ENCODE peak calls at places on chromosome 20, in ten cellular contexts. Z is transverse colon, X is K562, L is stomach, M is H1, O is HepG2, P is tibial nerve, G is ovary, K is GM12878, J is upper lobe of left lung. V is an unnamed sample. For H3K27me3, the result is how much of the 10 kb centered on the place peaks cover.

GRCh38 chr20:25197173-25197869 is 1.8 kb downstream of the ENTPD6 start:
- DNase-seq in Z (peak), X (no peak), L (no peak), M (no peak), O (no peak), P (no peak), G (no peak), K (no peak), J (no peak), V (no peak)

GRCh38 chr20:34946661-34947060 is 8.9 kb downstream of the GSS start:
- DNase-seq in Z (no peak), X (no peak), L (no peak), M (no peak), O (peak), P (no peak), G (no peak), K (no peak), J (no peak), V (no peak)

GRCh38 chr20:5557123-5557522 is 193.1 kb upstream of the SHLD1 start:
- DNase-seq in Z (peak), X (peak), L (peak), M (peak), O (peak), P (peak), G (no peak), K (peak), J (no peak), V (no peak)

GRCh38 chr20:25695532-25696383 is 895 bp downstream of the ZNF337 start:
- DNase-seq in Z (peak), X (no peak), L (no peak), M (no peak), O (no peak), P (no peak), G (no peak), K (no peak), J (no peak), V (no peak)

GRCh38 chr20:4936851-4937412 is 64.4 kb downstream of the SLC23A2 start:
- DNase-seq in Z (no peak), X (no peak), L (no peak), M (no peak), O (peak), P (no peak), G (no peak), K (no peak), J (no peak), V (no peak)

GRCh38 chr20:24697411-24697810 is 228.0 kb downstream of the SYNDIG1 start:
- DNase-seq in Z (no peak), X (no peak), L (no peak), M (no peak), O (no peak), P (no peak), G (no peak), K (no peak), J (no peak), V (peak)

GRCh38 chr20:46767127-46767761 is 57.8 kb downstream of the SLC2A10 start:
- DNase-seq in Z (peak), X (peak), L (peak), M (no peak), O (peak), P (no peak), G (no peak), K (no peak), J (no peak), V (no peak)

GRCh38 chr20:34571753-34572152 is 13.2 kb downstream of the MAP1LC3A start:
- DNase-seq in Z (no peak), X (no peak), L (no peak), M (no peak), O (no peak), P (no peak), G (no peak), K (no peak), J (no peak), V (no peak)

GRCh38 chr20:58012731-58013510 is 215.5 kb downstream of the ANKRD60 start:
- DNase-seq in Z (no peak), X (no peak), L (no peak), M (no peak), O (no peak), P (no peak), G (no peak), K (no peak), J (no peak), V (no peak)

GRCh38 chr20:15164726-15165125 is 827.3 kb upstream of the FLRT3 start:
- DNase-seq in Z (no peak), X (no peak), L (no peak), M (no peak), O (no peak), P (no peak), G (no peak), K (no peak), J (no peak), V (no peak)

GRCh38 chr20:40488401-40488800 is 200.6 kb downstream of the MAFB start:
- DNase-seq in Z (no peak), X (no peak), L (no peak), M (no peak), O (no peak), P (no peak), G (no peak), K (no peak), J (no peak), V (no peak)

GRCh38 chr20:50450961-50451752 is 59.0 kb upstream of the PTPN1 start:
- DNase-seq in Z (peak), X (no peak), L (peak), M (no peak), O (peak), P (no peak), G (peak), K (peak), J (no peak), V (peak)

GRCh38 chr20:42027746-42028268 is 409.6 kb upstream of the CHD6 start:
- DNase-seq in Z (no peak), X (no peak), L (no peak), M (no peak), O (no peak), P (no peak), G (no peak), K (no peak), J (no peak), V (no peak)

GRCh38 chr20:4170621-4171537 is 155.5 kb upstream of the RNF24 start:
- DNase-seq in Z (no peak), X (no peak), L (peak), M (no peak), O (no peak), P (no peak), G (peak), K (no peak), J (no peak), V (no peak)

GRCh38 chr20:43584448-43585138 is 6.1 kb upstream of the IFT52 start:
- DNase-seq in Z (no peak), X (no peak), L (no peak), M (no peak), O (peak), P (no peak), G (no peak), K (no peak), J (no peak), V (no peak)

GRCh38 chr20:19602660-19603389 is 155.2 kb upstream of the RIN2 start:
- DNase-seq in Z (no peak), X (no peak), L (no peak), M (no peak), O (no peak), P (no peak), G (no peak), K (no peak), J (no peak), V (no peak)

GRCh38 chr20:14711681-14712080 is 374.3 kb upstream of the FLRT3 start:
- DNase-seq in Z (no peak), X (no peak), L (no peak), M (no peak), O (no peak), P (no peak), G (no peak), K (no peak), J (no peak), V (no peak)

GRCh38 chr20:61589055-61589385 is 337.0 kb downstream of the CDH4 start:
- DNase-seq in Z (no peak), X (no peak), L (no peak), M (no peak), O (no peak), P (no peak), G (no peak), K (no peak), J (no peak), V (no peak)

GRCh38 chr20:38698541-38698940 is 25.7 kb upstream of the SLC32A1 start:
- DNase-seq in Z (no peak), X (no peak), L (no peak), M (no peak), O (no peak), P (no peak), G (no peak), K (no peak), J (no peak), V (no peak)

GRCh38 chr20:11544029-11544678 is 373.5 kb upstream of the BTBD3 start:
- DNase-seq in Z (peak), X (no peak), L (no peak), M (no peak), O (peak), P (no peak), G (no peak), K (peak), J (no peak), V (no peak)

GRCh38 chr20:13037727-13038126 is 29.0 kb downstream of the SPTLC3 start:
- DNase-seq in Z (no peak), X (no peak), L (no peak), M (no peak), O (no peak), P (no peak), G (no peak), K (no peak), J (no peak), V (no peak)

GRCh38 chr20:46330831-46331371 is 22.6 kb upstream of the CDH22 start:
- DNase-seq in Z (no peak), X (no peak), L (no peak), M (no peak), O (no peak), P (no peak), G (no peak), K (no peak), J (no peak), V (no peak)

GRCh38 chr20:4038047-4038459 is 22.7 kb upstream of the RNF24 start:
- DNase-seq in Z (peak), X (peak), L (peak), M (no peak), O (no peak), P (peak), G (no peak), K (peak), J (peak), V (peak)

GRCh38 chr20:50191065-50191565 is 485 bp downstream of the CEBPB start:
- DNase-seq in Z (peak), X (peak), L (peak), M (no peak), O (no peak), P (peak), G (no peak), K (no peak), J (peak), V (no peak)

GRCh38 chr20:43915209-43916072 is 789 bp downstream of the TOX2 start:
- DNase-seq in Z (peak), X (no peak), L (no peak), M (no peak), O (no peak), P (no peak), G (no peak), K (no peak), J (peak), V (no peak)

GRCh38 chr20:19784511-19785172 is 26.6 kb downstream of the RIN2 start:
- DNase-seq in Z (peak), X (peak), L (peak), M (no peak), O (peak), P (no peak), G (peak), K (peak), J (peak), V (peak)

GRCh38 chr20:33104336-33104735 is 24.9 kb downstream of the BPIFB4 start:
- DNase-seq in Z (no peak), X (no peak), L (no peak), M (no peak), O (no peak), P (no peak), G (no peak), K (no peak), J (no peak), V (no peak)

GRCh38 chr20:34834459-34834893 is 9.0 kb upstream of the NCOA6 start:
- DNase-seq in Z (no peak), X (peak), L (no peak), M (no peak), O (peak), P (no peak), G (no peak), K (no peak), J (no peak), V (no peak)

GRCh38 chr20:25042531-25043498 is 15.1 kb downstream of the ACSS1 start:
- DNase-seq in Z (peak), X (no peak), L (peak), M (no peak), O (no peak), P (no peak), G (no peak), K (peak), J (no peak), V (peak)

GRCh38 chr20:13226367-13226766 is 5.3 kb downstream of the ISM1 start:
- DNase-seq in Z (no peak), X (no peak), L (no peak), M (no peak), O (no peak), P (no peak), G (no peak), K (no peak), J (no peak), V (no peak)

GRCh38 chr20:4889446-4889845 is 111.9 kb downstream of the SLC23A2 start:
- DNase-seq in Z (no peak), X (no peak), L (no peak), M (no peak), O (no peak), P (no peak), G (no peak), K (no peak), J (no peak), V (no peak)

GRCh38 chr20:10970109-10970508 is 296.3 kb upstream of the JAG1 start:
- DNase-seq in Z (no peak), X (no peak), L (no peak), M (no peak), O (no peak), P (no peak), G (no peak), K (no peak), J (no peak), V (no peak)

GRCh38 chr20:43752561-43753301 is 25.9 kb upstream of the GTSF1L start:
- DNase-seq in Z (peak), X (no peak), L (peak), M (no peak), O (no peak), P (no peak), G (no peak), K (peak), J (no peak), V (no peak)

GRCh38 chr20:25277051-25277801 is 29.3 kb downstream of the PYGB start:
- DNase-seq in Z (peak), X (no peak), L (peak), M (no peak), O (no peak), P (peak), G (peak), K (no peak), J (no peak), V (peak)

GRCh38 chr20:50580016-50580747 is 70.0 kb downstream of the PTPN1 start:
- DNase-seq in Z (peak), X (peak), L (peak), M (no peak), O (peak), P (peak), G (peak), K (no peak), J (no peak), V (peak)

GRCh38 chr20:23082846-23083552 is 3.1 kb downstream of the CD93 start:
- DNase-seq in Z (no peak), X (no peak), L (no peak), M (no peak), O (no peak), P (no peak), G (no peak), K (no peak), J (peak), V (no peak)

GRCh38 chr20:56826971-56827645 is 198.0 kb downstream of the TFAP2C start:
- DNase-seq in Z (no peak), X (no peak), L (no peak), M (no peak), O (no peak), P (no peak), G (no peak), K (no peak), J (peak), V (peak)
- TF ChIP-seq CTCF in Z (no peak), X (no peak), L (no peak), M (no peak), O (no peak), P (no peak), G (no peak), K (no peak), J (no peak), V (no peak)

GRCh38 chr20:32034581-32035397 is 17.3 kb upstream of the HCK start:
- DNase-seq in Z (no peak), X (no peak), L (no peak), M (no peak), O (no peak), P (no peak), G (no peak), K (no peak), J (no peak), V (no peak)
- H3K27me3 ChIP-seq in Z (half or more), X (under half), L (under half), M (under half), O (under half), P (under half), G (under half), K (under half), J (under half), V (half or more)

DNA sequence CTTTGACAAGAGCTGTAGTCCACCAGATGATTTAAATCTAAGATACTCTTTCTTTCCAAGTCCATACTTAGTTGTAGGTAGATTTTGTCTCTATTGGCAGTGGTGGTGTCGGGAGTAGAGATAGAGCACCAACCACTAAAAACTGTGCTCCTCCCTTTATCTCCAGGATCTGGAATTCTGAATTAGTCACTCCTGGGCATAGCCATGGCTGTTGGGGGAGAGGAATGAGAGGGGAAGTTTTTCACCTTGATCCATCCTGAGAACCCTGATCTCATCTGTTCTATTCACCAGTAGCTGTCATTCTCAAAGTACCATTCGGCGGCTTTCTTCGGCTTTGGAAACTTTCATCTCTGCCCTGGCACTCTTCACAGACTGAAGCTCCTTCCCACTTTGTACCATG is 35.6 kb upstream of the NKX2-4 start:
- DNase-seq in Z (no peak), X (no peak), L (no peak), M (no peak), O (no peak), P (no peak), G (no peak), K (no peak), J (no peak), V (no peak)
- TF ChIP-seq EP300 in Z (no peak), X (no peak), L (no peak), M (no peak), O (no peak), P (no peak), G (no peak), K (no peak), J (no peak), V (no peak)

GRCh38 chr20:59441860-59442810 is 141.7 kb downstream of the EDN3 start:
- DNase-seq in Z (no peak), X (no peak), L (no peak), M (no peak), O (no peak), P (no peak), G (no peak), K (no peak), J (no peak), V (peak)

GRCh38 chr20:59437601-59438031 is 137.2 kb downstream of the EDN3 start:
- DNase-seq in Z (no peak), X (no peak), L (no peak), M (no peak), O (no peak), P (no peak), G (no peak), K (no peak), J (no peak), V (no peak)

GRCh38 chr20:59441306-59441705 is 140.9 kb downstream of the EDN3 start:
- DNase-seq in Z (no peak), X (no peak), L (no peak), M (no peak), O (no peak), P (no peak), G (no peak), K (no peak), J (no peak), V (no peak)

GRCh38 chr20:59438201-59438600 is 137.8 kb downstream of the EDN3 start:
- DNase-seq in Z (no peak), X (no peak), L (no peak), M (no peak), O (no peak), P (no peak), G (no peak), K (no peak), J (no peak), V (no peak)

DNA sequence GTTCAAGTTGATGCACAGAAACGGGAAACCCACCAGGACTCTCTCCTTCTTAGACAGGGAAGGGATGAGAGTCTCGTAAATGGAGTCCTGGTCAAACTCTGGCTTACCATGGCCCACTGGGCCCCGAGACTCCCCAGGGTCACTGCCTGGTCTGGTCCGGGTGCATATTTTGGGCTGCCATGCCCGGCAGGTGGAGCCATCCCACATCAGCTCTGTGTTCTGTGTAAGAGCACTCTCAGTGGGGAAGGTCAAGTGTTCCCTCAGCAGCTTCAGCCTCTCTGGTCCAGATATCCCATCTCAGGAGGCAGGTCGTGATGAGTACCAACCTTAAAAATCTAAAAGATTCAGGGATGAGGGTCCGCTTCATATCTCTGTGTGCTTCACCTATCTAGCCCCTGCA is 138.8 kb downstream of the EDN3 start:
- DNase-seq in Z (no peak), X (peak), L (no peak), M (no peak), O (no peak), P (no peak), G (no peak), K (no peak), J (no peak), V (peak)
- TF ChIP-seq CTCF in Z (no peak), X (peak), L (no peak), M (peak), O (peak), P (no peak), G (no peak), K (no peak), J (no peak), V (no peak)

GRCh38 chr20:63362426-63363009 is 1.4 kb upstream of the CHRNA4 start:
- DNase-seq in Z (no peak), X (no peak), L (no peak), M (no peak), O (no peak), P (no peak), G (no peak), K (no peak), J (no peak), V (no peak)
- H3K27me3 ChIP-seq in Z (half or more), X (under half), L (half or more), M (under half), O (under half), P (half or more), G (under half), K (under half), J (under half), V (under half)

GRCh38 chr20:54025166-54025835 is 45.1 kb downstream of the BCAS1 start:
- DNase-seq in Z (no peak), X (no peak), L (no peak), M (no peak), O (no peak), P (no peak), G (no peak), K (no peak), J (no peak), V (no peak)
- TF ChIP-seq EP300 in Z (no peak), X (no peak), L (no peak), M (no peak), O (no peak), P (no peak), G (no peak), K (no peak), J (no peak), V (no peak)

DNA sequence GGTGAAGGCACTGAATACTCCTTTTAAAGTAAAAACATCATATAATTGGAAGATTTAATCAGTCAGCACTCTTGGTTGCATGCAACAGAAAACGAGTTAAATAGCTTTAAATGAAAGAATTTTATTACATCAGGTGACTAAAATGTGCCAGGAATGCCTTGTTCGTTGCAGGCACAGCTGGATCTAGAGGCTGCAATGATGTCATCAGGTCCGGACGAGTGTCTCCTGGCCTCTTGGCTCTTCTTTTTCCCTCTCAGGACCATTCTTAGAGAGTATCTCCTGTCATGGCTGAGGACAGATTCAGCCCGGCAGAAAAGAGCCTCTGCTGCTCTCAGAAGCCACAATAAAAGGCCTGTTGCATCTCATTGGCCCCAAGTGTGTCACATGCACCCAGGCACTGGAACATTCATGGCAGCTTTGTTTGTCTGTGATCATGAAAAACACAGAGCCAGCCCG is 510.7 kb upstream of the SULF2 start:
- DNase-seq in Z (no peak), X (no peak), L (no peak), M (peak), O (peak), P (no peak), G (no peak), K (no peak), J (no peak), V (no peak)
- TF ChIP-seq CTCF in Z (no peak), X (no peak), L (no peak), M (no peak), O (no peak), P (no peak), G (no peak), K (no peak), J (no peak), V (no peak)